ENCODE peak calls at places on chromosomes 11 and 22, in six cellular contexts. F, K, N, Q, S and W are unnamed samples. For H3K4me1, the result is how much of the 10 kb centered on the place peaks cover.

GRCh38 chr11:6298605-6299004 is 21.7 kb downstream of the CAVIN3 start:
- DNase-seq in Q (no peak), K (no peak), S (peak), N (no peak), F (no peak), W (peak)

GRCh38 chr11:33930317-33931021 is 38.6 kb upstream of the LMO2 start:
- DNase-seq in K (no peak), F (no peak), N (no peak), Q (no peak), S (no peak), W (no peak)

GRCh38 chr22:23184100-23184763 is 3.9 kb downstream of the BCR start:
- DNase-seq in Q (no peak), S (no peak), F (no peak), K (no peak), N (no peak), W (no peak)

GRCh38 chr11:55920537-55920936 is 6.2 kb upstream of the OR5W2 start:
- DNase-seq in S (no peak), F (no peak), Q (no peak), N (no peak), K (no peak), W (no peak)

GRCh38 chr11:9573775-9574555 is 495 bp downstream of the WEE1 start:
- DNase-seq in K (no peak), Q (no peak), F (no peak), S (peak), N (peak), W (no peak)

GRCh38 chr11:57792870-57793269 is 31.3 kb downstream of the CTNND1 start:
- DNase-seq in Q (no peak), F (no peak), K (no peak), S (no peak), N (no peak), W (no peak)

GRCh38 chr22:37050913-37051628 is 471 bp upstream of the KCTD17 start:
- DNase-seq in K (no peak), F (no peak), S (no peak), Q (no peak), N (no peak), W (no peak)

GRCh38 chr11:77752518-77752917 is 68.0 kb downstream of the RSF1 start:
- DNase-seq in S (no peak), Q (peak), F (no peak), N (no peak), K (no peak), W (peak)

GRCh38 chr11:64918056-64918455 is 1.0 kb upstream of the ATG2A start:
- DNase-seq in K (no peak), F (peak), S (no peak), N (no peak), Q (no peak), W (peak)

GRCh38 chr11:5367461-5368074 is 16.0 kb upstream of the OR51M1 start:
- DNase-seq in Q (no peak), K (no peak), F (no peak), N (no peak), S (no peak), W (no peak)

GRCh38 chr11:35006389-35007128 is 90.1 kb downstream of the PDHX start:
- DNase-seq in S (peak), K (peak), F (no peak), N (no peak), Q (no peak), W (no peak)

GRCh38 chr11:130772266-130773227 is 143.7 kb downstream of the SNX19 start:
- DNase-seq in F (no peak), K (no peak), Q (no peak), N (no peak), S (peak), W (no peak)

GRCh38 chr22:50525104-50525958 is at the start of gene SCO2:
- DNase-seq in S (peak), N (peak), Q (peak), F (peak), K (peak), W (peak)

GRCh38 chr11:77065878-77066228 is 918 bp upstream of the CAPN5 start:
- DNase-seq in N (peak), Q (no peak), F (peak), S (peak), K (no peak), W (peak)

GRCh38 chr11:68751331-68751856 is at the start of gene TESMIN:
- DNase-seq in F (peak), N (peak), Q (peak), S (peak), K (peak), W (peak)

GRCh38 chr11:14676068-14676467 is 32.5 kb downstream of the PDE3B start:
- DNase-seq in F (no peak), K (no peak), S (no peak), Q (no peak), N (no peak), W (no peak)

GRCh38 chr11:76162336-76163288 is 43.7 kb downstream of the WNT11 start:
- DNase-seq in N (no peak), Q (no peak), K (no peak), F (no peak), S (no peak), W (no peak)

GRCh38 chr11:113991170-113991569 is 16.3 kb downstream of the HTR3A start:
- DNase-seq in K (no peak), Q (no peak), N (no peak), F (no peak), S (no peak), W (peak)

GRCh38 chr11:131584694-131585592 is 214.5 kb downstream of the NTM start:
- DNase-seq in K (no peak), S (no peak), F (no peak), Q (peak), N (no peak), W (peak)

GRCh38 chr22:46815896-46816721 is 53.7 kb downstream of the TBC1D22A start:
- DNase-seq in F (no peak), Q (no peak), S (no peak), N (no peak), K (no peak), W (peak)

GRCh38 chr11:117819096-117820040 is 5.2 kb downstream of the FXYD2 start:
- DNase-seq in F (peak), S (peak), Q (peak), K (no peak), N (no peak), W (peak)

GRCh38 chr22:49648053-49648452 is 179.6 kb downstream of the BRD1 start:
- DNase-seq in K (no peak), N (no peak), S (no peak), Q (no peak), F (no peak), W (no peak)

GRCh38 chr11:68704887-68705286 is 20.5 kb downstream of the GAL start:
- DNase-seq in K (no peak), S (no peak), Q (peak), F (no peak), N (no peak), W (peak)

GRCh38 chr11:62796281-62796680 is 4.5 kb upstream of the TMEM223 start:
- DNase-seq in Q (no peak), K (no peak), S (no peak), N (no peak), F (no peak), W (peak)

GRCh38 chr11:62805044-62805892 is at the start of gene NXF1:
- DNase-seq in N (peak), K (peak), Q (peak), S (peak), F (peak), W (peak)

GRCh38 chr11:62799486-62799885 is 5.8 kb downstream of the NXF1 start:
- DNase-seq in S (no peak), K (no peak), Q (no peak), N (no peak), F (no peak), W (no peak)

GRCh38 chr11:62804310-62805043 is 763 bp downstream of the NXF1 start:
- DNase-seq in S (no peak), K (no peak), F (no peak), Q (no peak), N (no peak), W (no peak)

DNA sequence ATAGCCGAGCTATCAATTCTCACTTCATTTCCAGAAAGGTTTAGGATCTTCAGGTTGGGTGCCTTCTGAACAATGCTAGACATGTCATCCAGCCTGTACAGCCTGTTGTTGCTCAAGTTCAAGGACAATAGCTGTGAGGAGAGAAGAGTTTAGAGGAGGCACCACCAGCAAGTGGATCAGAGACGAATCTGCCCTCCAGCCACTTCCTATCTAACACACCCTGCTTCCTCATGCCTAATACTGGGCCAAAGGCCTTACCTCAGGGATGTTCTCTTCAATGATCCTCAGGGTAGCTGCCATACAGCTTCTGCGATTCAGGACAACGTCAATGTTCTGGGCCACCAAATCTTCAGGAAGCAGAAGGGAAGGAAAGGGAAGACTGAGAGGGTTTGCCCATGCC is 4.2 kb downstream of the NXF1 start:
- DNase-seq in S (no peak), Q (no peak), N (no peak), F (no peak), K (no peak), W (no peak)
- H3K4me1 ChIP-seq in S (under half), Q (under half), N (under half), F (under half), K (under half), W (under half)

DNA sequence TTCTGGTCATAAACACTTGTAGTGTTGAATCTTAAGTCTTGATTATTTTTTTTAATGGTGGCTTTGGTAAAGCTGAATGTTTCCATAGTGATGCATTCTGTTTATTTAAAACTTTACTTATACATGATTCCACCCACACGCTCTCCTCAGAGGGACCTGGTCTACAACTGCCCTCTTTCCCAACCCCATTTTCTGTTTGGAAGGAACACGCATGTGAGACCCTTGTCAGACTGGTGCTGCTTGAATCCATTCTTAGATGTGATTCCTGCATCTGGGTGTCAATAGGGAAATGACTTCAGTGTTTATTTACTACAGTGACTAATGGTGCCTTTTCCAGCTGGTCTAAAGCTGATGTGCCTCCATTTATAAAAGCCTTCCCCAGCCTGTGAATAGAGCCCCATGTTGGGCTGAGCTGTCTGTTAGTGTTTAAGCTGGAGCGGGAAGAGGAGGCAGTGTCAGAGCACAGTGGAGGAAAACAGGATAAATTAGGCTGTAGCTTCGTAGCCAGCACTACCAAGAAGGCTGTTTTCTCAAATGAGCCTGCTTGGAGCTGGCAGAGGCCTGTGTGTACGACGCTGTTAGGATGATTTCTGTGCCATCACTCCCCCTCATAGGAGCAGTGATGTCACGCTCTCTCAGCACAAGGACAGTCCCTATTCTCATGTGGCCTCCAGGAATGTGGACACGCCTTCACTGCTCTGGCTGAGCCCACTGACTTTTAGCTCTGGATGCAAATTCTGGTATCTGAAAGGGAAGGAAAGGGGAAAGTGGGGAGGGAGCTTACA is 18.9 kb upstream of the C11orf96 start:
- DNase-seq in K (no peak), Q (no peak), F (peak), S (no peak), N (no peak), W (no peak)
- TF ChIP-seq POLR2AphosphoS5 in K (no peak), Q (no peak), F (peak), S (no peak), N (peak), W (no peak)

DNA sequence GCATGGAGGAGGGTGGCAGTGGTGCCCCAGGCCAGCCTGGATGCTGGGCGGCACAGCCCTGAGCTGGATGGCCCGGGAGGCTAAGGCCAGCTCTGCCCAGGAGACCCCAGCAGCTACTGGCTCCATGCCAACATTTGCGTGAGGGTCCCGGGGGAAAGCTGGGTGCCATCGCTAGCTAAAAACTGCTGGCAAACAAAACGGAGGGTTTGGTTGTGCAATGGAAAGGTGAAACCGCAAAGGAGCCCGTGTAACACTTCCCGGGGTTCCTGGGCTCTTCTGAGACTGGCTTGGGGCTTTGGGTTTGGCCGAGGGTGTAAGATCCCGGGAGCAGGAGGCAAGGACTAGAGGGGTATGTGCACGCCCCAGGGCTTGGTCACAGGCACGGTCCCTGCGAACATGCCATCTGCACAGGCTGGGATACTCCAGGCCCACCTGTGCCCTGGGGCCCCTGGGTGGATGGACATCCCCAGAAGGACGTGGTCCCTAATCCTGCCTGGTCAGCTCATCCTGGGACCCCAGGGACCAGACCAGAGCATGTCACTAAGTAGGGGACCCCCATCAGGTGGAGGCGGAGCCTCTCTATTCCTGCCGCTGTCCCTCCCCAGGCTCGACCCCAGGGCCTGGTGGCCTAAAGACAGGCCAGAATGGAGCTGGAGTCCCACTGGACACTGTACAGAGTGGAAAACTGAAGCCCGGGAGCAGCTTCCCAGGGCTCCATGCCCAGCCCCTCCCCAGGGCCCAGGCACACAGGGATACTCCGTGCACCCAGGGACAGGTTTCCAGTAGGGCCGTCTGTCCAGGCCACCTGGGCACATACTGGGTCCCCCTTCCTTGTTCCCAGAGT is 44.6 kb downstream of the IGF2 start:
- DNase-seq in K (no peak), N (peak), Q (no peak), F (peak), S (no peak), W (no peak)
- H3K4me1 ChIP-seq in K (under half), N (half or more), Q (under half), F (under half), S (under half), W (under half)

DNA sequence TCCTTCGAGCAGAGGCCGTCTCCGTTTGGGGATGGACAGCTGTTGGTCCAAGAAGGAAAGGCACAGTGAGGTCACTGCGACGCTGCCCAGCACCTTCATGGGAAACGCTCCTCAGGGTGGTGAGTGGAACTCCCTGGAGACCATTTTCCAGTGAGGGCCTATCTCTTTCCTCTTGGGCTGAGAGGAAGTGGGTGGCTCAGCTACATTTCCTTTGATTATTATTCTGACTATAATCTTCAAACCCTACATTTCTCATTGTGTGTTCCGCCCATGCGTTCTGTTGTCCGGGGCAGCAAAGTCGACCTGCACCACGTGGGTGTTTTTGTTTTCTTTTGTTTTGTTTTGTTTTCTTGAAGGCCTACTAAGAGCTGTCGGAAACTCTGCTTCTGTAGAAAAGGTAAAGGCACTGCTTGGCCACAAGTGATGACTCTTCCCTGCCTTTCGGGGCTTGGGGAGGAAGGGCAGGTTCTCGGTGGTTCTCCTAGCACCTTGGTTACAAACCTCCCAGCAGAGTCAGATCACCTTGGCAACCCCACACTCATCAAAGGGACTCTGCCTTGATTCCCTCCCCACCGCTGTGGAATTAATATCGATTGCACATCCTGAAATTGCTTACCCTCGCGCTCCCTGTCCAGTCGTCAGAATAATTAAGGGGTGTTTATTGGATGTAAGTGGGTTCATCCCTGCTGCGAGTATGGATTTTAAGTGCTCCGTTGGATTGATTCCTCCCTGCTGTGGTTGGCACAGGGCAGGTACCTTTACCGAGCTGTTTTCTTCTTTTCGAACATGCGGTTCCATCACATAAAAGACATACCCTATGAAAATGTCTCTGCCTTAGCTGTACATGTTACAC is 7.2 kb downstream of the PARVB start:
- DNase-seq in F (no peak), K (no peak), N (no peak), Q (no peak), S (no peak), W (no peak)
- TF ChIP-seq POLR2AphosphoS5 in F (no peak), K (no peak), N (no peak), Q (no peak), S (no peak), W (no peak)

GRCh38 chr11:31812392-31813241 is 1.5 kb upstream of the PAX6 start:
- DNase-seq in N (no peak), Q (no peak), F (no peak), K (no peak), S (no peak), W (peak)
- H3K4me1 ChIP-seq in N (half or more), Q (half or more), F (half or more), K (under half), S (half or more), W (half or more)

DNA sequence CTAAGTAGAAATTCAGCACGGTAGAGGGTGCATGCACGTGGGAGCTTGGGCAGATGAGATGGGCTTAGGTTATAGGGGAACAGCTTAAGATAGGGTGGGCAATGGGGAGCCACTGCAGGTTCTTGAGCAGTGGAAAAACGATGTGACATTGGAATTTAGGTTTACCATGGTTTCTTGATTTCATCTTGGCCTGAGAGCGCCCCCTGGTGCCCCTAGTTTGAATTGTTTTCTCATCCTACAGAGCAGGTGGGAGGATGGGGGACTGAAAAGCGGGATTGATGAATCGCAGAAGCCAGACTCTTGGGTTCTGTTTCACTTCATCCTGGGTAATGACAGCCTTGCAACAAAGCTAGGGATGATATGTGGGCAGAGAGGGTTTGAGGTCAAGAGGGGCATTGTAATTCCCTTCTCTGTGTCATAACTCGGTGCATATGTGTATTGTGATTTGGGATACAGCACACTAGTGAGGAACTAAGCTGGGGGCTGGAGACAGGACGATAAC is 6.7 kb upstream of the MCAM start:
- DNase-seq in K (peak), Q (no peak), N (peak), S (peak), F (peak), W (peak)
- TF ChIP-seq POLR2AphosphoS5 in K (no peak), Q (no peak), N (no peak), S (peak), F (peak), W (no peak)

GRCh38 chr11:12253843-12254281 is 123.5 kb upstream of the PARVA start:
- DNase-seq in K (no peak), S (peak), F (no peak), Q (no peak), N (no peak), W (no peak)
- H3K4me1 ChIP-seq in K (under half), S (under half), F (under half), Q (under half), N (under half), W (under half)

GRCh38 chr11:46827995-46828394 is 18.1 kb downstream of the CKAP5 start:
- DNase-seq in F (no peak), K (no peak), S (no peak), Q (no peak), N (no peak), W (no peak)

GRCh38 chr11:46826310-46827044 is 19.6 kb downstream of the CKAP5 start:
- DNase-seq in F (peak), Q (no peak), S (peak), K (no peak), N (peak), W (peak)
- TF ChIP-seq POLR2AphosphoS5 in F (peak), Q (no peak), S (peak), K (no peak), N (no peak), W (no peak)

GRCh38 chr11:93735627-93736026 is 5.7 kb downstream of the TAF1D start:
- DNase-seq in F (no peak), Q (no peak), K (no peak), N (no peak), S (no peak), W (no peak)
- H3K4me1 ChIP-seq in F (half or more), Q (under half), K (under half), N (under half), S (under half), W (under half)

GRCh38 chr11:84414936-84415335 is 1128.8 kb upstream of the CCDC90B start:
- DNase-seq in K (no peak), F (no peak), N (no peak), Q (no peak), S (no peak), W (no peak)

GRCh38 chr11:84408946-84409411 is 1122.8 kb upstream of the CCDC90B start:
- DNase-seq in F (no peak), Q (no peak), S (no peak), K (no peak), N (no peak), W (peak)

GRCh38 chr11:84412862-84413261 is 1126.7 kb upstream of the CCDC90B start:
- DNase-seq in K (no peak), F (no peak), S (no peak), N (no peak), Q (no peak), W (no peak)

DNA sequence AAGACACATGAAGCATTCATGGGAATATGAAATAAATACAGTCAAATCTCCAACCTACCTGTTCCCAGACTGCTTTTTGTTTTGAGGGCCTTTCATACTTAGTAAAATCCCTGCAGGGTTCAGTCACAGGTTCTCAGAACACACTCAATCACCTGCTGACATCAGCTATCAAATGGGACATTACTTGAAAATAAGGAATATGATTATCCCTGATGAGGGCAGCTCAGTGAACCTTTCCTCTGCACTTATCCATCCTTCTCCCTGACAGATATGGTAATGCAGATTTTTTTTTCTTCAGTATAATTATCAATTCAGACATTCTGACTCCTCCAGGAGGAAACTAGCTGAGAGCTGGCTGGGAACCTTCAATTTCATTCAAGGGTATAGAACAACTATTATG is 1127.4 kb upstream of the CCDC90B start:
- DNase-seq in Q (no peak), F (no peak), N (no peak), K (no peak), S (no peak), W (no peak)
- TF ChIP-seq POLR2AphosphoS5 in Q (no peak), F (no peak), N (no peak), K (no peak), S (no peak), W (no peak)